ENCODE peak calls at places on chromosomes 4 and X, in ten cellular contexts. T, Y, R, K, I, L, O, M, B and E are unnamed samples.

GRCh38 chr4:116358633-116359222 is 726.6 kb downstream of the TRAM1L1 start:
- DNase-seq in T (peak; percentile 43), Y (peak; percentile 55), R (peak; percentile 69), K (no peak), I (peak; percentile 16), L (peak; percentile 52), O (no peak), M (peak; percentile 75), B (peak; percentile 78), E (peak; percentile 18)

GRCh38 chrX:153460826-153461225 is 9.6 kb downstream of the HAUS7 start:
- DNase-seq in T (peak; percentile 39), Y (peak; percentile 39), R (peak; percentile 50), K (no peak), I (peak; percentile 55), L (no peak), O (no peak), M (no peak), B (peak; percentile 51), E (peak; percentile 48)

GRCh38 chr4:25795566-25796454 is 67.0 kb downstream of the SEL1L3 start:
- DNase-seq in T (peak; percentile 83), Y (no peak), R (no peak), K (no peak), I (no peak), L (no peak), O (no peak), M (no peak), B (no peak), E (peak; percentile 52)

GRCh38 chr4:40331092-40331824 is 3.9 kb upstream of the CHRNA9 start:
- DNase-seq in T (no peak), Y (no peak), R (no peak), K (no peak), I (no peak), L (no peak), O (no peak), M (no peak), B (no peak), E (no peak)

GRCh38 chr4:47061435-47061834 is 30.1 kb downstream of the GABRB1 start:
- DNase-seq in T (peak; percentile 81), Y (no peak), R (no peak), K (no peak), I (no peak), L (no peak), O (no peak), M (no peak), B (no peak), E (no peak)

GRCh38 chr4:8817081-8817812 is 54.4 kb downstream of the HMX1 start:
- DNase-seq in T (no peak), Y (no peak), R (peak; percentile 13), K (no peak), I (no peak), L (no peak), O (peak; percentile 42), M (peak; percentile 21), B (no peak), E (no peak)

GRCh38 chrX:85365370-85365995 is 14.0 kb downstream of the POF1B start:
- DNase-seq in T (no peak), Y (no peak), R (no peak), K (no peak), I (no peak), L (no peak), O (no peak), M (no peak), B (no peak), E (no peak)

GRCh38 chrX:12973561-12974216 is 1.2 kb upstream of the TMSB4X start:
- DNase-seq in T (no peak), Y (no peak), R (peak; percentile 50), K (no peak), I (no peak), L (no peak), O (peak; percentile 69), M (no peak), B (peak; percentile 66), E (no peak)

GRCh38 chr4:103498161-103499070 is 221.4 kb downstream of the TACR3 start:
- DNase-seq in T (peak; percentile 4), Y (no peak), R (no peak), K (no peak), I (peak; percentile 18), L (no peak), O (no peak), M (no peak), B (no peak), E (peak; percentile 3)

GRCh38 chr4:107862658-107863057 is 37.9 kb downstream of the SGMS2 start:
- DNase-seq in T (peak; percentile 63), Y (no peak), R (peak; percentile 49), K (no peak), I (no peak), L (peak; percentile 82), O (no peak), M (no peak), B (no peak), E (peak; percentile 6)

GRCh38 chr4:60884545-60884944 is 315.6 kb upstream of the ADGRL3 start:
- DNase-seq in T (no peak), Y (no peak), R (no peak), K (no peak), I (no peak), L (no peak), O (no peak), M (no peak), B (no peak), E (no peak)

GRCh38 chr4:128385683-128386304 is 98.2 kb upstream of the PGRMC2 start:
- DNase-seq in T (peak; percentile 80), Y (no peak), R (no peak), K (no peak), I (no peak), L (no peak), O (no peak), M (no peak), B (peak; percentile 21), E (no peak)

GRCh38 chr4:61437923-61438322 is 237.8 kb downstream of the ADGRL3 start:
- DNase-seq in T (no peak), Y (no peak), R (no peak), K (no peak), I (no peak), L (no peak), O (no peak), M (no peak), B (no peak), E (no peak)

GRCh38 chrX:71634366-71634765 is 16.1 kb upstream of the CXCR3 start:
- DNase-seq in T (no peak), Y (no peak), R (no peak), K (no peak), I (no peak), L (no peak), O (no peak), M (no peak), B (no peak), E (no peak)

GRCh38 chrX:111123606-111124179 is 27.7 kb downstream of the PAK3 start:
- DNase-seq in T (no peak), Y (no peak), R (no peak), K (no peak), I (no peak), L (no peak), O (no peak), M (no peak), B (no peak), E (no peak)

DNA sequence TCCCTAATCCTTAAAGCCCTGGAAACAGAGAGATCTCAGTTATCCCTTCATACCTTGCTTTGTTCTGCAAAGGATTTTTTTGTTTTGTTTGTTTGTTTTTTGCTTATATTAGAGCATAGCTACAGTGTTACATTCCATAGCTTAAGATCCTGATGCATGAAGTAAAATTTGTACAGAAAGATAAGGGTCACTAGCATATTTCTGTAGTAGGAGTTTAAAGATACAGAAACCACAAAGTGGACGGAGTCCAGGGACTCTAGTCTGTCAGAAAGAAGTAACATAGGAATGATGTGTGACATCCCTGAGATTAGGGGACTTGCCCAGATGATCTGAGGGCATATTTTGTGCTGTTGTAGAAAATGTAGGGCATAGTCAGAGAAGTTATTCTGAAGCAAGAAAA is 151.9 kb upstream of the PLAC1 start:
- DNase-seq in T (peak; percentile 12), Y (no peak), R (no peak), K (no peak), I (no peak), L (no peak), O (no peak), M (no peak), B (no peak), E (no peak)
- TF ChIP-seq POLR2A in T (no peak), Y (no peak), R (no peak), K (no peak), I (no peak), L (no peak), O (no peak), M (no peak), B (no peak), E (no peak)

GRCh38 chr4:139083533-139084424 is 68.2 kb downstream of the NOCT start:
- DNase-seq in T (peak; percentile 90), Y (peak; percentile 93), R (peak; percentile 90), K (peak; percentile 64), I (peak; percentile 66), L (peak; percentile 86), O (peak; percentile 93), M (peak; percentile 93), B (peak; percentile 96), E (peak; percentile 28)
- TF ChIP-seq POLR2A in T (peak; percentile 10), Y (peak; percentile 86), R (peak; percentile 34), K (peak; percentile 5), I (peak; percentile 77), L (no peak), O (no peak), M (peak; percentile 72), B (peak; percentile 61), E (peak; percentile 73)

GRCh38 chr4:86935833-86936721 is 1.3 kb downstream of the AFF1 start:
- DNase-seq in T (peak; percentile 57), Y (peak; percentile 70), R (peak; percentile 68), K (no peak), I (peak; percentile 46), L (peak; percentile 78), O (peak; percentile 84), M (peak; percentile 80), B (peak; percentile 91), E (peak; percentile 35)

GRCh38 chr4:86939737-86940141 is 4.9 kb downstream of the AFF1 start:
- DNase-seq in T (no peak), Y (no peak), R (no peak), K (peak; percentile 6), I (peak; percentile 36), L (no peak), O (no peak), M (no peak), B (no peak), E (no peak)

GRCh38 chr4:86940176-86940575 is 5.4 kb downstream of the AFF1 start:
- DNase-seq in T (peak; percentile 60), Y (no peak), R (no peak), K (no peak), I (no peak), L (no peak), O (no peak), M (no peak), B (no peak), E (no peak)

GRCh38 chr4:86940920-86941460 is 6.2 kb downstream of the AFF1 start:
- DNase-seq in T (no peak), Y (no peak), R (no peak), K (no peak), I (no peak), L (no peak), O (no peak), M (no peak), B (no peak), E (no peak)

GRCh38 chr4:86939123-86939522 is 4.3 kb downstream of the AFF1 start:
- DNase-seq in T (no peak), Y (no peak), R (no peak), K (no peak), I (no peak), L (no peak), O (no peak), M (no peak), B (peak; percentile 60), E (no peak)
- TF ChIP-seq POLR2A in T (no peak), Y (no peak), R (no peak), K (no peak), I (no peak), L (no peak), O (no peak), M (no peak), B (no peak), E (no peak)

GRCh38 chr4:159042097-159042605 is 60.7 kb upstream of the RAPGEF2 start:
- DNase-seq in T (no peak), Y (no peak), R (peak; percentile 61), K (no peak), I (no peak), L (no peak), O (no peak), M (peak; percentile 77), B (no peak), E (no peak)
- TF ChIP-seq POLR2A in T (no peak), Y (no peak), R (no peak), K (no peak), I (no peak), L (no peak), O (no peak), M (no peak), B (no peak), E (no peak)